ENCODE peak calls at places on chromosomes 16 and 17, in nine cellular contexts. Q is CD4-positive, alpha-beta memory T cell; A is H9; G is colonic mucosa; B is ascending aorta; I is lower lobe of right lung; F is substantia nigra; R is caudate nucleus; Z is heart left ventricle. K is an unnamed sample.

GRCh38 chr17:73293031-73293430 is 18.8 kb downstream of the CDC42EP4 start:
- DNase-seq in G (no peak), Z (no peak), F (no peak), Q (no peak), R (no peak), A (peak; percentile 26), I (no peak), B (no peak), K (no peak)

GRCh38 chr16:29674188-29674587 is 4.8 kb upstream of the QPRT start:
- DNase-seq in Z (no peak), Q (no peak), I (peak; percentile 61), R (no peak), B (no peak), F (peak; percentile 34), G (peak; percentile 81), A (no peak), K (no peak)

GRCh38 chr16:66274335-66275110 is 92.0 kb upstream of the CDH5 start:
- DNase-seq in B (no peak), A (peak; percentile 16), Q (peak; percentile 23), F (no peak), R (no peak), I (no peak), Z (no peak), G (no peak), K (no peak)

GRCh38 chr17:41523787-41524186 is 4.3 kb downstream of the KRT19 start:
- DNase-seq in B (no peak), I (no peak), Z (no peak), Q (no peak), R (no peak), A (no peak), G (no peak), F (no peak), K (no peak)

GRCh38 chr17:74148901-74149596 is 54.4 kb upstream of the RPL38 start:
- DNase-seq in G (no peak), F (no peak), I (no peak), B (no peak), Q (no peak), Z (peak; percentile 1), R (no peak), A (no peak), K (no peak)

GRCh38 chr16:19878760-19879159 is 5.9 kb downstream of the GPRC5B start:
- DNase-seq in B (no peak), F (no peak), Z (no peak), A (no peak), G (no peak), Q (no peak), I (no peak), R (no peak), K (no peak)

GRCh38 chr17:5541610-5542202 is 42.6 kb downstream of the NLRP1 start:
- DNase-seq in B (no peak), A (peak; percentile 88), Z (no peak), G (no peak), R (no peak), Q (no peak), F (no peak), I (no peak), K (no peak)

GRCh38 chr16:845349-845740 is 44.8 kb upstream of the GNG13 start:
- DNase-seq in Q (no peak), I (no peak), Z (no peak), F (no peak), A (no peak), B (no peak), R (no peak), G (no peak), K (no peak)

GRCh38 chr16:19522369-19523159 is 666 bp upstream of the GDE1 start:
- DNase-seq in A (no peak), G (no peak), Q (no peak), Z (no peak), F (no peak), B (no peak), I (no peak), R (no peak), K (no peak)

GRCh38 chr16:57621521-57622268 is 6.7 kb upstream of the ADGRG1 start:
- DNase-seq in Z (no peak), F (no peak), B (no peak), R (no peak), I (peak; percentile 46), Q (no peak), A (no peak), G (no peak), K (no peak)

GRCh38 chr17:76354317-76354729 is 607 bp upstream of the PRPSAP1 start:
- DNase-seq in A (no peak), B (no peak), Z (peak; percentile 20), I (peak; percentile 51), R (no peak), G (no peak), Q (no peak), F (no peak), K (no peak)

GRCh38 chr17:74099441-74100340 is 103.8 kb upstream of the RPL38 start:
- DNase-seq in F (no peak), A (no peak), G (no peak), I (no peak), Q (no peak), B (no peak), Z (no peak), R (no peak), K (no peak)

GRCh38 chr17:28635506-28635905 is 9.5 kb downstream of the BLTP2 start:
- DNase-seq in A (no peak), Q (no peak), Z (no peak), R (no peak), I (no peak), B (no peak), G (no peak), F (no peak), K (no peak)

DNA sequence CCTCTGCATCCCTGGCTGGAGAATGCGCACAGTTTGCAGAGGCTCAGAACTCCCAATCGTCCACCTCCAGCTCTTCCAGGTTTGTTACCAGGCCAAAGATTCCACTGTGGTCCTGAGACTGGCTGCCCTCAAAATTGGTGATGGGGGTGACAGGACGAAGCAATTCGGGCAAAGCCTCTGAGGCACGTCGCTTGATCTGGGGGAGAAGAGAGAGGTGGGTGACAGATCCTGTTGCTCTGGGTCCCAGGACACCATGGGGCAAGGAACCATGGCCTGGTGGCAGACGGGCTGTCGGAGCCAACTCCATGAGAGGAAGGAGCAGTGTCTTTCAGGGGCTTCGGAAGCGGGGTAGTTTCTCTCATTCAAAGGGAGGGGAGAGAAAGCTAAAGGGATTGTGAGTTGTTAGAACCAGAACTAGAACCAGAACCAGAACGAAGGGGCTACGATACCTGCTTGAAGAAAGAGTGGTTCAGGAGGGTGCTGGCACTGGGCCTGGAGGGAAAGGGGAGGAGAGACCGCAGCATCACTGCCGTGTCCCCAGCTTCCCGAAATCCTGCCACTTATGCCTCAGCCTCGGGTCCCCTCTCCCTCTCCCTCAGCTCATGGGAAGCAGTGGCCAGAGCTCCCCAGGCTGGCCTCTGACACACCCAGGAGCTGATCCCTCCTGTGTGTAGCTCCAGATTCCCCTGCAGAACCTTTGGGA is 3.8 kb upstream of the LIMD2 start:
- DNase-seq in Z (no peak), B (peak; percentile 60), R (no peak), F (no peak), I (no peak), G (no peak), A (no peak), Q (no peak), K (no peak)
- H3K27ac ChIP-seq in Z (no peak overlapping the region), B (no peak overlapping the region), R (no peak overlapping the region), F (no peak overlapping the region), I (no peak overlapping the region), G (no peak overlapping the region), A (no peak overlapping the region), Q (peak overlapping the region; percentile 73), K (no peak overlapping the region)

GRCh38 chr17:35539659-35540026 is 2.2 kb upstream of the SLFN12L start:
- DNase-seq in Q (no peak), A (no peak), F (no peak), Z (no peak), G (no peak), I (no peak), R (no peak), B (no peak), K (no peak)

GRCh38 chr17:35542990-35543389 is 5.5 kb upstream of the SLFN12L start:
- DNase-seq in Q (no peak), G (no peak), A (no peak), R (no peak), Z (no peak), B (no peak), F (no peak), I (no peak), K (no peak)

GRCh38 chr17:35540589-35541404 is 3.3 kb upstream of the SLFN12L start:
- DNase-seq in B (peak; percentile 74), I (peak; percentile 69), Q (peak; percentile 54), F (no peak), Z (peak; percentile 50), A (no peak), R (no peak), G (peak; percentile 43), K (no peak)

GRCh38 chr17:35543856-35544255 is 6.4 kb upstream of the SLFN12L start:
- DNase-seq in Z (no peak), I (no peak), G (no peak), F (no peak), R (no peak), A (no peak), Q (no peak), B (no peak), K (no peak)

GRCh38 chr17:35541434-35541833 is 4.0 kb upstream of the SLFN12L start:
- DNase-seq in G (no peak), F (no peak), I (no peak), Q (no peak), R (no peak), B (no peak), A (no peak), Z (no peak), K (no peak)
- H3K27ac ChIP-seq in G (peak overlapping the region; percentile 35), F (no peak overlapping the region), I (peak overlapping the region; percentile 84), Q (peak overlapping the region; percentile 74), R (no peak overlapping the region), B (peak overlapping the region; percentile 38), A (no peak overlapping the region), Z (peak overlapping the region; percentile 68), K (no peak overlapping the region)

DNA sequence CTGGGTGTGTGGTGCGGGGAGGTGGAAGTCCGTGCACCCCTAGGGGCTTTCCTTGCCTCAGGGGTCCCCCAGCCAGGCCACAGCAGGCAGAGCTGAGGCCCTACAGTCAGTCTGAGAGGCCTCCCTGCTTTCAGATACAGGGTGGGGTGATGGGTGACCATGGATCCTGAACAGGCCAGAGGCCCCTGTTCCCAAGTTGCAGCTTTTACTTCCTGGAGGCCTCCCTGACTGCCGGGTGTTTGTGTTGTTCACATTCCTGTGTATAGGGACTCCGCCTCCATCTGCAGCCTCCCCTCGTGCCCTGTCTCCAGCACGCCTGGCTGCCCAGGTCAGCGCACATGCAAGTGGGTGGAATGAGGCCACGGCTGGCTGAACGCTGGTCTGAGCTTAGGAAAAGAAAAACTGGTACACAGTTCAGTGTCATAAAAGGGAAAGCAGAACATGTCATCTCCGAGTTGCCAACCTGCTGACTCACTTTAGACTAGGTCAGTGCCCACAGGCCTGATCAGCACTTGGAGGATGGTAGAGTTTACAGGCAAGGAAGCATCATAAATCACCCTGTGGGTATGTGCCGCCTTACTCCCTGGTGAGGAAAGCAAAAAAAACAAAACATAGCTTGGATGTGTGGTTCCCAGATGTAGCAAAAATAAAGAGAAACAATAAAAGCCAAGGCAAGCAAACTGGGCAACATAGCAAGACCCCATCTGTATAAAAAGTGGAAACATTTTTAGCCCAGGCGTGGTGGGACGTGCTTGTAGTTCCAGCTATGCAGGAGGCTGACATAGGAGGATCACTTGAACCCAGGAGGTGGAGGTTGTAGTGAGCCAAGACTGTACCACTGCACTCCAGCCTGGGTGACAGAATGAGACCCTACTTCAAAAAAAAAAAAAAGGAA is 6.2 kb upstream of the SLC7A6 start:
- DNase-seq in Q (no peak), B (peak; percentile 85), F (no peak), Z (no peak), A (no peak), R (no peak), G (peak; percentile 65), I (peak; percentile 70), K (peak; percentile 72)
- H3K27ac ChIP-seq in Q (no peak overlapping the region), B (peak overlapping the region; percentile 91), F (no peak overlapping the region), Z (peak overlapping the region; percentile 69), A (no peak overlapping the region), R (no peak overlapping the region), G (peak overlapping the region; percentile 80), I (peak overlapping the region; percentile 58), K (peak overlapping the region; percentile 37)

GRCh38 chr17:58370716-58371115 is 18.7 kb upstream of the SUPT4H1 start:
- DNase-seq in Z (no peak), A (no peak), R (no peak), Q (no peak), B (no peak), I (no peak), G (no peak), F (no peak), K (no peak)
- H3K27ac ChIP-seq in Z (no peak overlapping the region), A (no peak overlapping the region), R (no peak overlapping the region), Q (no peak overlapping the region), B (no peak overlapping the region), I (no peak overlapping the region), G (no peak overlapping the region), F (no peak overlapping the region), K (no peak overlapping the region)